ENCODE peak calls at places on chromosome 4, in eight cellular contexts. M, L, Z, B, Y, T, S and R are unnamed samples.

GRCh38 chr4:1726146-1726934 is 5.0 kb downstream of the TACC3 start:
- DNase-seq in T (peak), S (no peak), Z (peak), Y (peak), B (peak), M (peak), L (peak), R (peak)

GRCh38 chr4:6618386-6619115 is 21.9 kb upstream of the MRFAP1 start:
- DNase-seq in M (no peak), Y (no peak), L (no peak), T (no peak), Z (no peak), B (no peak), S (no peak), R (no peak)

GRCh38 chr4:15002659-15003440 is 569 bp downstream of the CPEB2 start:
- DNase-seq in Y (peak), Z (peak), S (peak), L (peak), B (peak), M (peak), T (peak), R (peak)

GRCh38 chr4:44071959-44072955 is 376.4 kb downstream of the KCTD8 start:
- DNase-seq in L (no peak), S (no peak), Y (no peak), T (no peak), Z (no peak), M (no peak), B (no peak), R (no peak)

GRCh38 chr4:145679991-145680455 is at the start of gene C4orf51:
- DNase-seq in M (no peak), B (no peak), T (no peak), L (no peak), Z (peak), Y (no peak), S (peak), R (peak)

GRCh38 chr4:74453846-74454742 is 9.2 kb downstream of the AREG start:
- DNase-seq in Y (no peak), T (no peak), Z (no peak), S (no peak), B (no peak), L (no peak), M (no peak), R (no peak)

GRCh38 chr4:141391771-141392170 is 171.1 kb downstream of the ZNF330 start:
- DNase-seq in L (no peak), Y (no peak), M (no peak), Z (no peak), T (no peak), B (no peak), S (no peak), R (no peak)

GRCh38 chr4:10625130-10625529 is 59.4 kb downstream of the CLNK start:
- DNase-seq in T (peak), L (no peak), Y (no peak), Z (no peak), B (no peak), M (no peak), S (no peak), R (no peak)

GRCh38 chr4:37533286-37534033 is 152.7 kb downstream of the RELL1 start:
- DNase-seq in B (no peak), S (no peak), L (no peak), T (no peak), Z (no peak), Y (no peak), M (no peak), R (no peak)

GRCh38 chr4:181662383-181662782 is 580.8 kb upstream of the TENM3 start:
- DNase-seq in Z (peak), B (no peak), S (no peak), L (no peak), T (no peak), Y (no peak), M (no peak), R (no peak)

GRCh38 chr4:1784789-1785591 is 8.1 kb upstream of the FGFR3 start:
- DNase-seq in B (no peak), M (peak), Y (no peak), S (no peak), L (no peak), T (no peak), Z (no peak), R (peak)

GRCh38 chr4:182478475-182478874 is 235.3 kb downstream of the TENM3 start:
- DNase-seq in Y (no peak), M (no peak), L (peak), T (no peak), B (no peak), Z (peak), S (no peak), R (peak)

GRCh38 chr4:48296330-48296729 is 26.7 kb upstream of the TEC start:
- DNase-seq in Z (no peak), B (no peak), S (no peak), M (no peak), Y (no peak), L (peak), T (no peak), R (no peak)

GRCh38 chr4:173264245-173264959 is 69.8 kb downstream of the HMGB2 start:
- DNase-seq in T (peak), M (peak), L (peak), B (peak), Z (peak), Y (peak), S (no peak), R (peak)

GRCh38 chr4:183430317-183430986 is 14.0 kb upstream of the CDKN2AIP start:
- DNase-seq in B (no peak), L (no peak), T (no peak), Z (no peak), Y (no peak), M (no peak), S (no peak), R (no peak)

GRCh38 chr4:144712775-144713174 is 66.8 kb downstream of the HHIP start:
- DNase-seq in T (no peak), L (no peak), B (no peak), S (peak), M (no peak), Y (no peak), Z (peak), R (peak)

GRCh38 chr4:183702492-183702891 is 43.4 kb downstream of the TRAPPC11 start:
- DNase-seq in L (no peak), Z (no peak), T (no peak), Y (no peak), M (no peak), S (no peak), B (no peak), R (no peak)

GRCh38 chr4:186192068-186192751 is 843 bp downstream of the CYP4V2 start:
- DNase-seq in S (no peak), Y (peak), L (peak), Z (peak), M (no peak), B (peak), T (peak), R (peak)

GRCh38 chr4:162683659-162684370 is 482.9 kb downstream of the NAF1 start:
- DNase-seq in S (no peak), Z (no peak), M (no peak), T (no peak), Y (no peak), L (no peak), B (no peak), R (peak)

GRCh38 chr4:148171596-148171995 is 270.6 kb downstream of the NR3C2 start:
- DNase-seq in T (no peak), Z (no peak), B (no peak), S (no peak), Y (no peak), L (no peak), M (no peak), R (no peak)

GRCh38 chr4:10504510-10504909 is 47.3 kb upstream of the ZNF518B start:
- DNase-seq in L (no peak), T (no peak), S (no peak), B (no peak), Y (no peak), Z (no peak), M (no peak), R (no peak)

GRCh38 chr4:4995103-4995761 is 24.0 kb downstream of the CYTL1 start:
- DNase-seq in T (peak), Y (peak), S (no peak), L (peak), Z (peak), B (peak), M (peak), R (peak)

GRCh38 chr4:13547563-13548041 is 3.3 kb upstream of the NKX3-2 start:
- DNase-seq in Z (no peak), S (no peak), M (no peak), B (peak), Y (no peak), L (peak), T (no peak), R (no peak)

GRCh38 chr4:38377195-38377594 is 286.8 kb upstream of the KLF3 start:
- DNase-seq in Z (no peak), T (no peak), Y (no peak), B (no peak), S (no peak), M (no peak), L (no peak), R (no peak)

GRCh38 chr4:10381146-10381545 is 76.1 kb downstream of the ZNF518B start:
- DNase-seq in L (no peak), Z (no peak), S (no peak), M (no peak), T (no peak), Y (no peak), B (no peak), R (no peak)

GRCh38 chr4:6272863-6273660 is 3.4 kb downstream of the WFS1 start:
- DNase-seq in L (no peak), T (no peak), Z (peak), B (no peak), M (no peak), Y (peak), S (peak), R (peak)

GRCh38 chr4:40910706-40911105 is 161.0 kb downstream of the NSUN7 start:
- DNase-seq in L (no peak), T (no peak), S (no peak), M (no peak), Z (peak), B (no peak), Y (no peak), R (peak)

GRCh38 chr4:16227462-16227868 is 1.2 kb upstream of the TAPT1 start:
- DNase-seq in Z (peak), M (peak), B (peak), Y (peak), L (peak), S (no peak), T (peak), R (peak)

GRCh38 chr4:138307319-138307718 is 65.2 kb upstream of the SLC7A11 start:
- DNase-seq in B (no peak), Y (no peak), Z (no peak), L (peak), S (no peak), T (no peak), M (no peak), R (no peak)

GRCh38 chr4:185836268-185837084 is 24.5 kb upstream of the SORBS2 start:
- DNase-seq in L (no peak), B (no peak), M (no peak), S (no peak), Y (no peak), T (no peak), Z (no peak), R (no peak)

GRCh38 chr4:53126099-53126498 is 239.8 kb downstream of the SCFD2 start:
- DNase-seq in M (no peak), Z (no peak), B (no peak), S (no peak), T (no peak), Y (no peak), L (no peak), R (no peak)

GRCh38 chr4:24537025-24537424 is 47.3 kb downstream of the DHX15 start:
- DNase-seq in B (no peak), T (no peak), L (no peak), M (no peak), S (no peak), Y (no peak), Z (no peak), R (no peak)

GRCh38 chr4:119228406-119228805 is 15.9 kb downstream of the USP53 start:
- DNase-seq in T (no peak), Y (no peak), L (no peak), M (no peak), B (no peak), Z (no peak), S (no peak), R (no peak)

GRCh38 chr4:142282870-142283431 is 563.1 kb downstream of the INPP4B start:
- DNase-seq in Y (no peak), T (no peak), L (peak), S (no peak), Z (peak), B (no peak), M (no peak), R (no peak)

GRCh38 chr4:105422207-105422920 is 51.5 kb downstream of the PPA2 start:
- DNase-seq in Z (no peak), Y (no peak), S (no peak), B (no peak), L (no peak), M (no peak), T (no peak), R (no peak)

GRCh38 chr4:148261861-148262260 is 180.4 kb downstream of the NR3C2 start:
- DNase-seq in T (no peak), Y (no peak), Z (no peak), L (no peak), S (peak), B (no peak), M (no peak), R (peak)

GRCh38 chr4:19327364-19327763 is 924.3 kb upstream of the SLIT2 start:
- DNase-seq in S (peak), B (no peak), T (no peak), Z (no peak), L (no peak), M (no peak), Y (no peak), R (peak)

GRCh38 chr4:8254076-8254475 is 15.5 kb upstream of the HTRA3 start:
- DNase-seq in M (no peak), Z (no peak), S (no peak), L (no peak), Y (no peak), T (no peak), B (no peak), R (peak)

GRCh38 chr4:148737071-148737470 is 294.9 kb upstream of the NR3C2 start:
- DNase-seq in B (no peak), S (no peak), M (no peak), Z (no peak), Y (no peak), L (no peak), T (no peak), R (no peak)

DNA sequence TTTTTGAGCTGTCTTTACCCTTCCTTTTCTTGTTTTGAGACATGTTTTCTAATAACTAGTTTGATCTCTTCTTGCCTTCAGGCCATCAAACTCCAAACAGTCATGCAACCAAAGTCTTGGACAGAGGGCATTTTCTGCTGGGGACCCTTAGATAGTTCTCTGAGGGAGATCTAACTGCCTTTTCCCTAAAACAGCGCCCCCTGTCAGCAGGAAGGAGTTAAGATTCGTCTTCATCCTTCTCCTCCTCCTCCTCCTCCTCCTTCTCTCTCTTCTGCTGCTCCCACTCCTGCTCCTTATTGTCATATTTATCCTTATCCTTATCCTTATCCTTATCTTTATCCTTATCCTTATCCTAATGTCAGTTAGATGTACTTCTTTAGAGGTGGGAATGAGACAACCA is 417.2 kb downstream of the TRAM1L1 start:
- DNase-seq in Z (no peak), B (no peak), S (no peak), Y (no peak), T (no peak), L (peak), M (no peak), R (no peak)
- TF ChIP-seq CTCF in Z (no peak), B (no peak), S (no peak), Y (no peak), T (no peak), L (peak), M (no peak), R (peak)

GRCh38 chr4:107978716-107979451 is 10.8 kb upstream of the HADH start:
- DNase-seq in Y (no peak), Z (no peak), B (no peak), M (no peak), T (no peak), L (no peak), S (no peak), R (no peak)

GRCh38 chr4:107974523-107974922 is 15.2 kb upstream of the HADH start:
- DNase-seq in M (no peak), B (no peak), L (no peak), S (no peak), T (no peak), Y (no peak), Z (no peak), R (no peak)

GRCh38 chr4:107977482-107977881 is 12.2 kb upstream of the HADH start:
- DNase-seq in Z (no peak), B (no peak), T (no peak), M (no peak), L (no peak), S (no peak), Y (no peak), R (no peak)

DNA sequence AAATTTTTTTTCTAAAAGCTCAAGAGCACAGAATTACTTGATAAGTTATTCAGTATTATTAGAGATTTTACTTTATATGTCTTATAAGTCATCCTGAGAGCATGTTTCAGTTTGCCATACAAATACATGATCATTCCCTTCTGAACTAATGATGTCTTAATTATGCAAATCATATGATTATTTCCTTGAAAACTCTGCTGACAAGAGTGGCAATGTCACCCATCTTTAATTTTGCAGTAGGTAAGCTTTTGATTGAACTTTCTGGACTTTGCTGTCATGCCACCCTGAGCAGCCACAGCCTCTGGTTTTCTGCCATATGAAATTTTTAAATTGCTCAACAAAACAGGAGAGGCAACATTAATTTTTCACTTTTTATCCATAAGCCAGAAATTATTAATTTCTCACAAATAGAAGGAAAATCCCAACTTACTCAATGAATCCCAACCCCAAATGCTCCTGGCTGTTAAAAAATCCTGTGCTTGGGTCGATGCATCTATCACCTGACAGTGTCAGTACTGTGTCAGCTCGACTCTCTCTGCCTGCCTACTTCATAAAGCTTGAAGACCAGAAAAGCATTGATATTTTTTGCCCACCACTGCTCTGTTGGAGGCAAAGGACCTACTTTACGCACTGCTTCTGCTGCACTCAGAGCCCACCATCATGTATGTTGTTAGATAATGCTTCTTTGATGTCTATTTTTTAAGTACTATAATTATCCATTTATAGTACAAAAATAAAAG is 11.6 kb upstream of the HADH start:
- DNase-seq in S (no peak), L (no peak), T (no peak), Z (no peak), Y (no peak), B (no peak), M (no peak), R (no peak)
- H3K4me3 ChIP-seq in S (no peak), L (no peak), T (no peak), Z (no peak), Y (no peak), B (no peak), M (no peak), R (no peak)

DNA sequence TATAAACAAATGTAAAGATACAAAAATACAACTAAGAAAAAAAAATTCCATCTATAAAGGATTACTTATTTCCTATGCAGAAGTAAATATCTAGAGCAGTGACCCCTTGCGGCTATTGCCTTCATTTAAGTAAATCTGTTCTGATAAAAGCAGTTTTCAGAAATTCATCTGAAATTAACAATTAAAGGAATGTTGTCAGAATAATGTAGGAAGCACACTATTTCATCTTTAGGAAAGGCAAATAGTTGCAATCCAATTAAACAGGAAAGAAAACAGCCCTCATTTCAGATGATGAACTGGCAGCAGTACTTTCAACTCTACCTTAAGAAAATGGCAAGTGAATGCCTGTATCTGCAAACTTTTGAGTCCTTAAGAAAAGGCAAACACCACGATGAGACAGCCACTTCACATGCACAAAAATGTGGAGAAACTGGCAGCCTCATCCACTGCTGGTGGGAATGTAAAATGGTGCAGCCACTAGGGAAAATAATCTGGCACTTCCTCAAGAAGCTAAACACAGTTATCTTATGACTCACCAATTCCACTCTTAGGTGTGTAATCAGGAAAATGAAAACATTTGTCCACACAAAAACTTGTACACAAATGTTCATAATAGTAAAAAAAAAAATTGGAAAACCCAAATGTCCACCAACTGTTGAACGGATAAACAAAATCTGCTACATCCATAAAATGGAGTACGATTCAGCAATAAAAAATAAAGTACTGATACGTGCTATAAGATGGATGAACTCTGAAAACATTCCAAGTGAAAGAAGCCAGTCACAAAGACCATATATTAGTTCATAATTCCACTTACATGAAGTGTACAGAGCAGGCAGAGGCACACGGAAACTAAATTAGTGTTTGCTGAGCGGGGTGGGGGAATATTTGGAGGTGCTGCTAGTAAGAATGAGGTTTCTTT is 2.0 kb upstream of the THAP9 start:
- DNase-seq in T (peak), L (peak), Y (peak), M (no peak), S (peak), B (no peak), Z (peak), R (peak)
- TF ChIP-seq CTCF in T (peak), L (peak), Y (peak), M (peak), S (peak), B (peak), Z (peak), R (peak)

GRCh38 chr4:76949293-76950051 is at the start of gene SEPTIN11:
- DNase-seq in B (peak), Z (peak), T (peak), Y (peak), L (peak), S (peak), M (peak), R (peak)
- H3K4me3 ChIP-seq in B (peak), Z (peak), T (peak), Y (peak), L (peak), S (peak), M (peak), R (peak)